ENCODE peak calls at places on chromosomes 16 and 17, in four cellular contexts. One of them, this sample, is unnamed.

GRCh38 chr17:44663095-44663494 is 6.8 kb downstream of the MEIOC start:
- DNase-seq in endodermal cell: no peak
- DNase-seq in heart right ventricle: no peak
- DNase-seq in stomach: no peak
- DNase-seq in this sample: no peak

GRCh38 chr16:30113031-30113710 is at the start of gene GDPD3:
- DNase-seq in endodermal cell: peak; percentile 72
- DNase-seq in heart right ventricle: no peak
- DNase-seq in stomach: peak; percentile 76
- DNase-seq in this sample: peak; percentile 60

GRCh38 chr16:10485698-10486382 is 94.6 kb downstream of the EMP2 start:
- DNase-seq in endodermal cell: no peak
- DNase-seq in heart right ventricle: no peak
- DNase-seq in stomach: no peak
- DNase-seq in this sample: no peak

GRCh38 chr17:71375948-71376347 is 744.9 kb upstream of the SOX9 start:
- DNase-seq in endodermal cell: no peak
- DNase-seq in heart right ventricle: no peak
- DNase-seq in stomach: no peak
- DNase-seq in this sample: no peak

GRCh38 chr17:50588391-50589111 is 28.0 kb downstream of the CACNA1G start:
- DNase-seq in endodermal cell: no peak
- DNase-seq in heart right ventricle: no peak
- DNase-seq in stomach: peak; percentile 32
- DNase-seq in this sample: peak; percentile 76

GRCh38 chr17:43453331-43453812 is 30.4 kb upstream of the DHX8 start:
- DNase-seq in endodermal cell: no peak
- DNase-seq in heart right ventricle: peak; percentile 40
- DNase-seq in stomach: no peak
- DNase-seq in this sample: peak; percentile 28

GRCh38 chr17:31778538-31778937 is 80.5 kb downstream of the COPRS start:
- DNase-seq in endodermal cell: no peak
- DNase-seq in heart right ventricle: peak; percentile 26
- DNase-seq in stomach: no peak
- DNase-seq in this sample: no peak

GRCh38 chr17:16926591-16927451 is 45.1 kb downstream of the TNFRSF13B start:
- DNase-seq in endodermal cell: peak; percentile 36
- DNase-seq in heart right ventricle: no peak
- DNase-seq in stomach: no peak
- DNase-seq in this sample: no peak

GRCh38 chr17:28728364-28729200 is at the start of gene NEK8:
- DNase-seq in endodermal cell: peak; percentile 99
- DNase-seq in heart right ventricle: peak; percentile 96
- DNase-seq in stomach: peak; percentile 100
- DNase-seq in this sample: peak; percentile 97

GRCh38 chr16:11857161-11857560 is 5.8 kb upstream of the RSL1D1 start:
- DNase-seq in endodermal cell: no peak
- DNase-seq in heart right ventricle: no peak
- DNase-seq in stomach: no peak
- DNase-seq in this sample: no peak

GRCh38 chr16:4690946-4691665 is 2.3 kb upstream of the NUDT16L1 start:
- DNase-seq in endodermal cell: peak; percentile 48
- DNase-seq in heart right ventricle: no peak
- DNase-seq in stomach: no peak
- DNase-seq in this sample: no peak

GRCh38 chr17:9512323-9513168 is 63.1 kb downstream of the STX8 start:
- DNase-seq in endodermal cell: no peak
- DNase-seq in heart right ventricle: no peak
- DNase-seq in stomach: no peak
- DNase-seq in this sample: no peak

GRCh38 chr17:41127371-41127770 is 3.4 kb upstream of the KRTAP4-12 start:
- DNase-seq in endodermal cell: no peak
- DNase-seq in heart right ventricle: no peak
- DNase-seq in stomach: no peak
- DNase-seq in this sample: no peak

GRCh38 chr16:24996301-24996700 is 18.9 kb downstream of the ARHGAP17 start:
- DNase-seq in endodermal cell: no peak
- DNase-seq in heart right ventricle: no peak
- DNase-seq in stomach: no peak
- DNase-seq in this sample: no peak
- H3K4me1 ChIP-seq in endodermal cell: no peaks in the 10 kb centered on the region
- H3K4me1 ChIP-seq in heart right ventricle: peaks cover 98% of the 10 kb centered on the region
- H3K4me1 ChIP-seq in stomach: peaks cover 87% of the 10 kb centered on the region
- H3K4me1 ChIP-seq in this sample: peaks cover 41% of the 10 kb centered on the region

GRCh38 chr16:56625140-56625942 is at the start of gene MT1E:
- DNase-seq in endodermal cell: peak; percentile 78
- DNase-seq in heart right ventricle: peak; percentile 86
- DNase-seq in stomach: peak; percentile 93
- DNase-seq in this sample: peak; percentile 54
- H3K27ac ChIP-seq in endodermal cell: no peak within 1 kb of the TSS
- H3K27ac ChIP-seq in heart right ventricle: peak within 1 kb of the TSS; percentile 93
- H3K27ac ChIP-seq in stomach: peak within 1 kb of the TSS; percentile 89
- H3K27ac ChIP-seq in this sample: peak within 1 kb of the TSS; percentile 84

DNA sequence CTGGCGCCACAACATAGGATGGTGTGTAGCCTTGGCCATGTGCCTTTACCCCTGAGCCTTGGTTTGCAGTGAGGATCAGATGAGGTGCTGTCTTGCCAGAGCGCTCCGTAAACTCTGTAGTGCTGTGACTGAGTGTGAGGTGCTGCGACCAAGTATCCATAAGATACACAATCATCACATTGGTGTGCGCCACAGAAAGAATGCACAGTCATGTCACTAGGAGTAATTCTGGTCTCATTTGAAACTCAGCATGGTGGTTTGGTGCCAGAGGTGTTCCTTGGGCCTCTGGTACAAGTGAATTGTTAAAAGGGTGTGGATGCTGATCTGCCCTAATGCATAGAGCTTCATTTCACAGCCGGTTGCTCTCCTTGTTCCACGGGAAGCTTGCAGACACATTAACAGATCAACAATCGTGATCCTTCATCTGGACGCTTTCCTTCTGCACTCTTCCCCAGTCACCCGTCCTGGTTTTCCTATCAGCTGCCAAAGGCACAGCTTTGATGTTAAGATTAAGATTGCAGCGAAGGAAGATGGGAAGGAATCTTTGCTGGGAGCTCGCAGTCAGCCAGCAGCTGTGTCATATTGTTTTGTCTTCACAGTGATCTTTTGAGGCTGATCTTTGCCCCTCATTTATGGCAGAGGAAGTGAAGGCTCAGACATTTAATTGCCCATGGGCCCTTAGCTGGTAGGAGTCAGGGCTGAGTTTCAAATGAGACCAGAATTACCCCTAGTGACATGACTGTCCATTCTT is 79.1 kb downstream of the KSR1 start:
- DNase-seq in endodermal cell: peak; percentile 50
- DNase-seq in heart right ventricle: no peak
- DNase-seq in stomach: no peak
- DNase-seq in this sample: no peak
- H3K4me1 ChIP-seq in endodermal cell: peaks cover 7% of the 10 kb centered on the region
- H3K4me1 ChIP-seq in heart right ventricle: peaks cover 39% of the 10 kb centered on the region
- H3K4me1 ChIP-seq in stomach: peaks cover 72% of the 10 kb centered on the region
- H3K4me1 ChIP-seq in this sample: peaks cover under 1% of the 10 kb centered on the region

DNA sequence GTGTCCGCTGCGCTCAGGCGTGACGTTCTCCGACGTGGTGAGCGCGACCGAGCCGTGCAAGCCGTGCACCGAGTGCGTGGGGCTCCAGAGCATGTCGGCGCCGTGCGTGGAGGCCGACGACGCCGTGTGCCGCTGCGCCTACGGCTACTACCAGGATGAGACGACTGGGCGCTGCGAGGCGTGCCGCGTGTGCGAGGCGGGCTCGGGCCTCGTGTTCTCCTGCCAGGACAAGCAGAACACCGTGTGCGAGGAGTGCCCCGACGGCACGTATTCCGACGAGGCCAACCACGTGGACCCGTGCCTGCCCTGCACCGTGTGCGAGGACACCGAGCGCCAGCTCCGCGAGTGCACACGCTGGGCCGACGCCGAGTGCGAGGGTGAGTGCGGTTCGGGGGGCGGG is 11.2 kb downstream of the NGFR start:
- DNase-seq in endodermal cell: no peak
- DNase-seq in heart right ventricle: no peak
- DNase-seq in stomach: no peak
- DNase-seq in this sample: no peak
- H3K27ac ChIP-seq in endodermal cell: no peak overlapping the region
- H3K27ac ChIP-seq in heart right ventricle: no peak overlapping the region
- H3K27ac ChIP-seq in stomach: no peak overlapping the region
- H3K27ac ChIP-seq in this sample: no peak overlapping the region

GRCh38 chr17:72387487-72387886 is 266.7 kb downstream of the SOX9 start:
- DNase-seq in endodermal cell: no peak
- DNase-seq in heart right ventricle: no peak
- DNase-seq in stomach: no peak
- DNase-seq in this sample: no peak

GRCh38 chr17:72390675-72391501 is 270.1 kb downstream of the SOX9 start:
- DNase-seq in endodermal cell: no peak
- DNase-seq in heart right ventricle: no peak
- DNase-seq in stomach: no peak
- DNase-seq in this sample: no peak

GRCh38 chr17:72387969-72388368 is 267.1 kb downstream of the SOX9 start:
- DNase-seq in endodermal cell: no peak
- DNase-seq in heart right ventricle: no peak
- DNase-seq in stomach: no peak
- DNase-seq in this sample: no peak

GRCh38 chr17:72386619-72387237 is 265.9 kb downstream of the SOX9 start:
- DNase-seq in endodermal cell: peak; percentile 65
- DNase-seq in heart right ventricle: no peak
- DNase-seq in stomach: no peak
- DNase-seq in this sample: no peak

DNA sequence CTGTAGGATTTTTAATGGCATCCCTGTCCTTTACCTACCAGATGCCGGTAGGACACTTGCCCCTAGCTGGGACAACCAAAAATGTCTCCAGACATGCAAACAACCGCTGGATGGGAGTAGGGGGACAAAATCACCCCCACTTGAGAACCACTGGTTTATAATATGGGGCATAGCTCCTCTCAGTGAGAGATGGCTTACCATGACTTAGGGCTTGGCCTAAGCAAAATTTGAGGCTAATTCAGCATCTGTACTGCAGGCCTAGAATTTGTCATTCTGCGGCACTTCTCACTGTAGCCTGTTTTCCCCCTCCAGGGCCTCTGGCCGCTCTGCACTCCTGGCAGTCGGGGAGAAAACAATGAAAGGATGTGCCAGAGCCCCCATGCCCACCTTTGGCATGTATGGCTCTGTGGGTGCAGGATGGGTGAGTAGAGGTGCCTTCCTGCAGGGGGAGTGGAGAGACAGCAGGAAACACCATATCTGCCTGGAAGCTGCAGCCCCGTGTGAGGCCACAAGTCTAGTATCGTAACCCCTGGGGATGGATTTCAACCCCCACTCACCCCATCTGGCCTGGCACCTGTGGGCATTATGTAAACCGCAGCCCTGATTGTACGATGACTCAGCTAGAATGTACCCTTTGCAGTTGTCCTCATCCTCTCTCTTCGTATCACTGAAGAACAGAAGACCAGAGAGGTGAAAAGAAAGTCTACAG is 268.1 kb downstream of the SOX9 start:
- DNase-seq in endodermal cell: peak; percentile 67
- DNase-seq in heart right ventricle: no peak
- DNase-seq in stomach: no peak
- DNase-seq in this sample: no peak
- H3K4me1 ChIP-seq in endodermal cell: no peaks in the 10 kb centered on the region
- H3K4me1 ChIP-seq in heart right ventricle: no peaks in the 10 kb centered on the region
- H3K4me1 ChIP-seq in stomach: peaks cover 45% of the 10 kb centered on the region
- H3K4me1 ChIP-seq in this sample: no peaks in the 10 kb centered on the region

DNA sequence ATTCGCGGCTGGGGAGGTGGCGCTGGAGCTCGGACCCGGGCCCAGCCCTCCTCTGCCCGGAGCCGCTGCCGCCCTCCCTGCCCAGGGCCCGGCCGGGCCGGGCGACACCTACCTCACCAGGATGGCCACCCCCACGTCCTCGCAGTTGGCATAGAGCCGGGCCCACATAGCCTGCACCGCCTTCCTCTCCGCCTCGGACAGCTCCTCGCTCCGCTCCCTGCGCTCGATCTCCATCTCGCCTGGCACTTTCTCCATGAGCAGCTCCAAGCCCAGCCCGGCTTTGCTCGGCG is 276 bp downstream of the CYGB start:
- DNase-seq in endodermal cell: no peak
- DNase-seq in heart right ventricle: no peak
- DNase-seq in stomach: peak; percentile 52
- DNase-seq in this sample: peak; percentile 65
- H3K27ac ChIP-seq in endodermal cell: no peak overlapping the region
- H3K27ac ChIP-seq in heart right ventricle: peak overlapping the region; percentile 87
- H3K27ac ChIP-seq in stomach: peak overlapping the region; percentile 44
- H3K27ac ChIP-seq in this sample: peak overlapping the region; percentile 81

GRCh38 chr17:2087597-2088211 is 32.8 kb downstream of the HIC1 start:
- DNase-seq in endodermal cell: no peak
- DNase-seq in heart right ventricle: peak; percentile 67
- DNase-seq in stomach: no peak
- DNase-seq in this sample: no peak

GRCh38 chr17:2090804-2091534 is 36.1 kb downstream of the HIC1 start:
- DNase-seq in endodermal cell: peak; percentile 87
- DNase-seq in heart right ventricle: peak; percentile 77
- DNase-seq in stomach: no peak
- DNase-seq in this sample: peak; percentile 67

GRCh38 chr17:2092253-2092652 is 37.4 kb downstream of the HIC1 start:
- DNase-seq in endodermal cell: peak; percentile 70
- DNase-seq in heart right ventricle: no peak
- DNase-seq in stomach: no peak
- DNase-seq in this sample: no peak

GRCh38 chr17:2089021-2089422 is 34.1 kb downstream of the HIC1 start:
- DNase-seq in endodermal cell: no peak
- DNase-seq in heart right ventricle: no peak
- DNase-seq in stomach: no peak
- DNase-seq in this sample: no peak

GRCh38 chr17:2090210-2090641 is 35.3 kb downstream of the HIC1 start:
- DNase-seq in endodermal cell: no peak
- DNase-seq in heart right ventricle: no peak
- DNase-seq in stomach: no peak
- DNase-seq in this sample: no peak
- H3K4me1 ChIP-seq in endodermal cell: peaks cover 8% of the 10 kb centered on the region
- H3K4me1 ChIP-seq in heart right ventricle: peaks cover 80% of the 10 kb centered on the region
- H3K4me1 ChIP-seq in stomach: peaks cover 91% of the 10 kb centered on the region
- H3K4me1 ChIP-seq in this sample: peaks cover 42% of the 10 kb centered on the region

GRCh38 chr16:583815-584591 is 5.9 kb upstream of the RAB40C start:
- DNase-seq in endodermal cell: peak; percentile 68
- DNase-seq in heart right ventricle: no peak
- DNase-seq in stomach: no peak
- DNase-seq in this sample: no peak
- H3K27ac ChIP-seq in endodermal cell: no peak overlapping the region
- H3K27ac ChIP-seq in heart right ventricle: no peak overlapping the region
- H3K27ac ChIP-seq in stomach: no peak overlapping the region
- H3K27ac ChIP-seq in this sample: no peak overlapping the region

DNA sequence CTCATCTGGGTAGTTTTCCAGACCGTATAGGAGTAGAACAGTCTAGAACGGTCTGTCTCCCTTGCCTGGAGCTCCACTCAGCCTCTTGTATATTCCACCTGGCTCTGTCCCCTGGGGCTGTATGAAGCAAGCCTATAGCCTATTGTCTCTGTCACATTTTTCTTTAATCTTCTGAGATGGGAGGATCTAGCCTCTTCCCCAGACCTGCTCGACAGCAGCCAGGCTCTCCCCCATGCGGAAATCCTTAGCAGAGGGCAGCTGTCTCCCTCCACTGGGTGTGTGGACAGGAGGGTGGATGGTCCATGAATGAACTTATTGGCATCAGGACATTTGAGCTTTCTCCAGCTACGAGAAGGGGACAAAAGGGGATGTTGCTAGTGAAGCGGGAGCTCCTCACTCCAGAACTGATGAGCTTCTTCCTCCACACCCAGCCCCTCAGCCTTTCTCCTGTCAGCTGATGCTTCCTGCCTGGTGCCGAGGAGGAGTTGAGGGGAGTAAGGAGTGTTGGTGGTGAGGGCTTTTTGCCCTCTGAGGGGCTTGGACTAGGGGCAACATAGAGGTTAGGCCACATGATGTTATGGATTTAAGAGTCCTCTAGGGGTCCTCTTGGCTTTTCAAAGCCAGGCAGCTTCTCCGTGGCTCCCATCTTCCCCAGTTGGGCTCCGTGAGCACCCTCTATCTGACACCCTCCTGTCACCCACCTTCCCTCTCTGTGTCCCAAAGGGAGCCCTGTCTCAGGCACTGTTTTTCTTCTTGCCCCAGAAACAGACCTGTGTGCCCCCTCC is 28.0 kb downstream of the ARHGAP23 start:
- DNase-seq in endodermal cell: peak; percentile 77
- DNase-seq in heart right ventricle: no peak
- DNase-seq in stomach: no peak
- DNase-seq in this sample: peak; percentile 25
- H3K4me1 ChIP-seq in endodermal cell: peaks cover 35% of the 10 kb centered on the region
- H3K4me1 ChIP-seq in heart right ventricle: peaks cover 94% of the 10 kb centered on the region
- H3K4me1 ChIP-seq in stomach: peaks cover 69% of the 10 kb centered on the region
- H3K4me1 ChIP-seq in this sample: peaks cover 47% of the 10 kb centered on the region

This sample was measured in testis.